ENCODE peak calls at places on chromosomes 6 and 20, in seven cellular contexts. Z is HCT116, O is OCI-LY7, B is H1, A is GM06990, M is ovary, D is spleen. J is an unnamed sample.

GRCh38 chr6:32046450-32047083 is 8.4 kb downstream of the CYP21A2 start:
- DNase-seq in A (no peak), M (peak; percentile 77), Z (no peak), D (peak; percentile 70), B (peak; percentile 60), O (no peak), J (no peak)

GRCh38 chr6:72374864-72375263 is 247.0 kb upstream of the KCNQ5 start:
- DNase-seq in O (no peak), D (no peak), Z (no peak), A (no peak), B (no peak), M (no peak), J (no peak)

GRCh38 chr6:159229526-159229925 is 60.3 kb downstream of the FNDC1 start:
- DNase-seq in Z (no peak), M (no peak), O (no peak), B (no peak), A (no peak), D (no peak), J (no peak)

GRCh38 chr6:66264376-66264775 is 557.4 kb upstream of the EYS start:
- DNase-seq in O (no peak), D (no peak), Z (no peak), M (no peak), B (no peak), A (no peak), J (no peak)

GRCh38 chr6:39831701-39832100 is 39.5 kb downstream of the DAAM2 start:
- DNase-seq in B (no peak), Z (no peak), D (no peak), M (no peak), O (no peak), A (no peak), J (no peak)

GRCh38 chr6:90911600-90911999 is 324.7 kb upstream of the MAP3K7 start:
- DNase-seq in A (no peak), D (no peak), B (no peak), Z (no peak), M (no peak), O (no peak), J (no peak)

GRCh38 chr20:9628166-9628565 is 113.8 kb downstream of the LAMP5 start:
- DNase-seq in A (no peak), B (no peak), D (no peak), M (no peak), O (no peak), Z (no peak), J (no peak)

GRCh38 chr6:10598084-10598960 is 77.2 kb downstream of the GCNT2 start:
- DNase-seq in M (no peak), D (no peak), O (no peak), Z (no peak), A (no peak), B (no peak), J (no peak)

GRCh38 chr6:16337280-16337975 is 99.0 kb downstream of the GMPR start:
- DNase-seq in Z (no peak), D (peak; percentile 83), O (no peak), B (no peak), A (no peak), M (peak; percentile 95), J (peak; percentile 83)

GRCh38 chr6:169619650-169620049 is 82.2 kb downstream of the WDR27 start:
- DNase-seq in Z (no peak), D (no peak), A (no peak), O (no peak), B (no peak), M (no peak), J (no peak)

GRCh38 chr6:35343092-35343834 is 905 bp downstream of the PPARD start:
- DNase-seq in D (peak; percentile 86), O (peak; percentile 34), M (peak; percentile 72), A (no peak), Z (no peak), B (no peak), J (peak; percentile 35)

GRCh38 chr6:40754481-40755045 is 167.4 kb upstream of the LRFN2 start:
- DNase-seq in A (no peak), O (no peak), D (no peak), Z (no peak), B (peak; percentile 63), M (no peak), J (no peak)

GRCh38 chr6:111276335-111276734 is 189.0 kb downstream of the SLC16A10 start:
- DNase-seq in A (no peak), M (no peak), D (no peak), Z (no peak), B (no peak), O (no peak), J (no peak)

GRCh38 chr6:49430187-49430586 is 32.9 kb downstream of the MMUT start:
- DNase-seq in B (no peak), M (no peak), A (no peak), D (no peak), Z (no peak), O (no peak), J (no peak)

GRCh38 chr6:49430866-49431265 is 32.2 kb downstream of the MMUT start:
- DNase-seq in O (no peak), B (no peak), D (no peak), Z (no peak), A (no peak), M (no peak), J (no peak)
- H3K36me3 ChIP-seq in O (peaks cover 39% of the 10 kb centered on the region), B (no peaks in the 10 kb centered on the region), D (peaks cover 41% of the 10 kb centered on the region), Z (no peaks in the 10 kb centered on the region), A (no peaks in the 10 kb centered on the region), M (no peaks in the 10 kb centered on the region), J (peaks cover 26% of the 10 kb centered on the region)

GRCh38 chr6:28893172-28893799 is 30.5 kb downstream of the TRIM27 start:
- DNase-seq in Z (no peak), O (no peak), B (no peak), M (no peak), D (no peak), A (no peak), J (no peak)
- H3K4me3 ChIP-seq in Z (no peak overlapping the region), O (no peak overlapping the region), B (no peak overlapping the region), M (no peak overlapping the region), D (no peak overlapping the region), A (no peak overlapping the region), J (no peak overlapping the region)

GRCh38 chr20:36793294-36794115 is 19.9 kb upstream of the DSN1 start:
- DNase-seq in O (no peak), B (no peak), D (no peak), A (no peak), Z (no peak), M (no peak), J (no peak)
- H3K36me3 ChIP-seq in O (peaks cover 13% of the 10 kb centered on the region), B (peaks cover 5% of the 10 kb centered on the region), D (peaks cover 28% of the 10 kb centered on the region), A (peaks cover 18% of the 10 kb centered on the region), Z (peaks cover 25% of the 10 kb centered on the region), M (no peaks in the 10 kb centered on the region), J (peaks cover 11% of the 10 kb centered on the region)

GRCh38 chr6:56096454-56096853 is 150.9 kb downstream of the COL21A1 start:
- DNase-seq in O (no peak), M (no peak), Z (no peak), B (no peak), A (no peak), D (no peak), J (no peak)
- H3K4me3 ChIP-seq in O (no peak overlapping the region), M (no peak overlapping the region), Z (no peak overlapping the region), B (no peak overlapping the region), A (no peak overlapping the region), D (no peak overlapping the region), J (no peak overlapping the region)

DNA sequence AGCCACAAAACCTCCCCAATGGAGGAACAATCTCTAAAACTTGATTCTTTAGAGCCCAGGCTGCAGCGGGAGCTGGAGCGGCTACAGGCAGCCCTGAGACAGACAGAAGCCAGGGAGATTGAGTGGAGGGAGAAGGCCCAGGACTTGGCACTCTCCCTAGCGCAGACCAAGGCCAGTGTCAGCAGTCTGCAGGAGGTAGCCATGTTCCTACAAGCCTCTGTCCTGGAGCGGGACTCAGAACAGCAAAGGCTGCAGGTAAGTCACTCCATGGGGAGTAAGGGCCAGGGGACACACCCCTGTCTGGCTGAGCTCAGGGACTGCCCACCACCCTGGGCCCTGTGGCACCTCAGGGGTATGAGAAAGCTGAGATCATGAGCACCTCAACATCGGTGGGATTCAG is 24.7 kb downstream of the C20orf173 start:
- DNase-seq in D (no peak), A (no peak), O (no peak), B (no peak), M (no peak), Z (no peak), J (no peak)
- H3K36me3 ChIP-seq in D (peaks cover 82% of the 10 kb centered on the region), A (peaks cover 50% of the 10 kb centered on the region), O (peaks cover 92% of the 10 kb centered on the region), B (peaks cover 12% of the 10 kb centered on the region), M (no peaks in the 10 kb centered on the region), Z (peaks cover 20% of the 10 kb centered on the region), J (peaks cover 17% of the 10 kb centered on the region)

J was measured in pancreas.